ENCODE peak calls at places on chromosomes 16 and 17, in five cellular contexts. J, V, K, Z and O are unnamed samples.

GRCh38 chr16:847681-848445 is 47.3 kb upstream of the GNG13 start:
- DNase-seq in J (no peak), V (no peak), K (no peak), Z (no peak), O (no peak)

GRCh38 chr17:76273435-76273921 is 8.3 kb downstream of the UBALD2 start:
- DNase-seq in J (no peak), V (no peak), K (no peak), Z (no peak), O (no peak)

GRCh38 chr17:7475764-7476422 is 3.5 kb downstream of the ZBTB4 start:
- DNase-seq in J (peak; percentile 39), V (peak; percentile 41), K (no peak), Z (no peak), O (no peak)

GRCh38 chr17:5921919-5922318 is 148.3 kb upstream of the WSCD1 start:
- DNase-seq in J (no peak), V (no peak), K (no peak), Z (no peak), O (no peak)

GRCh38 chr17:336110-337021 is 16.2 kb downstream of the RPH3AL start:
- DNase-seq in J (no peak), V (no peak), K (no peak), Z (no peak), O (no peak)

GRCh38 chr17:2691069-2691871 is 20.3 kb downstream of the CLUH start:
- DNase-seq in J (no peak), V (no peak), K (no peak), Z (no peak), O (no peak)

GRCh38 chr17:78383725-78384471 is 5.4 kb downstream of the PGS1 start:
- DNase-seq in J (peak; percentile 99), V (peak; percentile 100), K (no peak), Z (no peak), O (no peak)

GRCh38 chr16:17321824-17322223 is 148.9 kb downstream of the XYLT1 start:
- DNase-seq in J (no peak), V (no peak), K (no peak), Z (no peak), O (no peak)

GRCh38 chr16:75088934-75089333 is 27.6 kb downstream of the LDHD start:
- DNase-seq in J (no peak), V (no peak), K (no peak), Z (no peak), O (no peak)
- H4K20me1 ChIP-seq in J (no peaks in the 10 kb centered on the region), V (peaks cover 23% of the 10 kb centered on the region), K (no peaks in the 10 kb centered on the region), Z (no peaks in the 10 kb centered on the region), O (no peaks in the 10 kb centered on the region)

GRCh38 chr17:60522889-60523626 is 3.0 kb downstream of the APPBP2 start:
- DNase-seq in J (no peak), V (no peak), K (no peak), Z (no peak), O (no peak)
- H4K20me1 ChIP-seq in J (no peaks in the 10 kb centered on the region), V (peaks cover 69% of the 10 kb centered on the region), K (no peaks in the 10 kb centered on the region), Z (no peaks in the 10 kb centered on the region), O (peaks cover 31% of the 10 kb centered on the region)

GRCh38 chr16:4372315-4372577 is 598 bp downstream of the VASN start:
- DNase-seq in J (no peak), V (no peak), K (no peak), Z (no peak), O (no peak)

GRCh38 chr16:4371481-4372314 is at the start of gene VASN:
- DNase-seq in J (peak; percentile 75), V (peak; percentile 75), K (no peak), Z (no peak), O (peak; percentile 59)

GRCh38 chr16:4373909-4374742 is 2.5 kb downstream of the VASN start:
- DNase-seq in J (peak; percentile 95), V (peak; percentile 98), K (no peak), Z (no peak), O (peak; percentile 85)

GRCh38 chr16:4373356-4373908 is 1.8 kb downstream of the VASN start:
- DNase-seq in J (no peak), V (no peak), K (no peak), Z (no peak), O (no peak)

DNA sequence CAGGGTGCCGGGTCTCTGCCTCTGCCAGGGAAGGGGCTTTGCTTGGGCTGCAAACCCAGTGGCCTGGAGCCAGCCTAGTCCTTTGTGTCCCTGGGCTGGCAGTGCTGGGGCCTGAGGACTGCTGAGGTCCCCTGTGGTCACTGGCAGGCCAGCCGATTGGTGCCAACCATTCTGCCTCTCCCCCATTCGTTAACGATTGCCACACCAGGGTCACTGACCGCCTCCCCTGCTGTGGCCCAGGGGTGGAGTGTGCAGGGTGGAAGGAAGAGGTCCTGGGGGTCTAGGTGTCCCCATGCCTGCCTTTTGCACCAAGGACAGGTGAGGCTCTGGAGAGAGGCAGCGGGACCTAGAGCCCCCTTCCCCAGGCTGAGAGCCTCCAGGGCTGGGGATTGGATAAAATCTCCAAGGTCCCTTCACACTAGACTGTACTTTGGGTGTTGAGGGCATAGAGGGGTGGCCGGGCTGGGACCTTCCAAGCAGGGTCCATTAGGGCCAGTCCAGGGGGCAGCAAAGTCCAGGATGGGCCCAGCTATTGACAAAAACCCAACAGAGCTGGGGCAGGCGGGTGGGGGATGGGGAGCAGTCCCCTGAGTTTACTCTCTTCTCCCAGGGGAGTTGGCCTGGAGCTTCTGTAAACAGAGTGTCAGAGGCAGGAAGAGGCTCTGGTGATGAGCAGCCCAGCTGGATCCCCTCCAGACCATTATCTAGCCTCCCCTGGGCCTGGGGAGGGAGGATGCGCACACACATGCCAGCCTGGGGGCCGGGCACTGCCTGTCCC is 1.1 kb downstream of the VASN start:
- DNase-seq in J (no peak), V (peak; percentile 79), K (no peak), Z (no peak), O (peak; percentile 39)
- H4K20me1 ChIP-seq in J (peaks cover 2% of the 10 kb centered on the region), V (peaks cover 63% of the 10 kb centered on the region), K (peaks cover 3% of the 10 kb centered on the region), Z (no peaks in the 10 kb centered on the region), O (peaks cover 21% of the 10 kb centered on the region)

GRCh38 chr16:88355389-88356123 is 27.2 kb upstream of the ZNF469 start:
- DNase-seq in J (no peak), V (no peak), K (no peak), Z (no peak), O (no peak)

GRCh38 chr16:88357306-88358032 is 25.3 kb upstream of the ZNF469 start:
- DNase-seq in J (no peak), V (no peak), K (no peak), Z (no peak), O (no peak)

GRCh38 chr16:88356124-88356726 is 26.5 kb upstream of the ZNF469 start:
- DNase-seq in J (peak; percentile 33), V (peak; percentile 17), K (no peak), Z (no peak), O (no peak)

GRCh38 chr16:88358033-88358481 is 24.7 kb upstream of the ZNF469 start:
- DNase-seq in J (no peak), V (no peak), K (no peak), Z (no peak), O (no peak)

DNA sequence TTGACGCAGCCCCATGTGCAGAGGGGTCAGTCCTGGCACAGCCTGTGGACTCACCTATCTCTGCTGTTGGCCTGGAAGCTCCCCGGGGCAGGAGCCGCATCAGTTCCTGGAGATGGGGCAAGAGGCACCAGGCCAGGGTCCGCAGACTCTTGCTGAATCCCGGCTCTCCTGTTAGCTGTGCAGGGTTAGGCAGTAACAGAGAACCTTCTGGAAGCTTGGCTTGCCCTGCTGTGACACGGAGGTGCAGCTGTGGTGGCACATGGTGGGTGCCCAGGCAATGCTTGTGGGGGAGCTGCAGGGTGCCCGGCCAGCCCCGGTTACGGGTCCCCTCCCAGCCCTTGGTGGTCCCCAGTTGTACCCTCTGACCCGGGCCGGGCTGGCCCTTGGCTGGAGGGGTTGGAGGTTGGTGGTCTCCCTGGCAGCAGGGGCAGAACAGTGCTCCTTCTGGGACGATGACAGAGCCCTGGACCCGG is 26.0 kb upstream of the ZNF469 start:
- DNase-seq in J (no peak), V (no peak), K (no peak), Z (no peak), O (no peak)
- H4K20me1 ChIP-seq in J (no peaks in the 10 kb centered on the region), V (no peaks in the 10 kb centered on the region), K (no peaks in the 10 kb centered on the region), Z (no peaks in the 10 kb centered on the region), O (no peaks in the 10 kb centered on the region)

GRCh38 chr16:50166511-50167500 is 13.7 kb downstream of the TENT4B start:
- DNase-seq in J (no peak), V (no peak), K (no peak), Z (no peak), O (no peak)
- H4K20me1 ChIP-seq in J (no peaks in the 10 kb centered on the region), V (peaks cover 30% of the 10 kb centered on the region), K (no peaks in the 10 kb centered on the region), Z (peaks cover 2% of the 10 kb centered on the region), O (peaks cover 12% of the 10 kb centered on the region)

GRCh38 chr17:46135879-46136562 is 57.2 kb downstream of the KANSL1 start:
- DNase-seq in J (no peak), V (no peak), K (no peak), Z (no peak), O (no peak)
- H4K20me1 ChIP-seq in J (peaks cover 9% of the 10 kb centered on the region), V (peaks cover 97% of the 10 kb centered on the region), K (peaks cover 53% of the 10 kb centered on the region), Z (peaks cover 40% of the 10 kb centered on the region), O (peaks cover 100% of the 10 kb centered on the region)

GRCh38 chr17:38731526-38732294 is 1.6 kb downstream of the CISD3 start:
- DNase-seq in J (no peak), V (no peak), K (no peak), Z (no peak), O (no peak)

GRCh38 chr17:38730526-38731379 is 612 bp downstream of the CISD3 start:
- DNase-seq in J (peak; percentile 62), V (peak; percentile 42), K (no peak), Z (peak; percentile 27), O (peak; percentile 64)

GRCh38 chr17:38734235-38734633 is 4.1 kb downstream of the CISD3 start:
- DNase-seq in J (no peak), V (no peak), K (no peak), Z (no peak), O (no peak)

GRCh38 chr17:38733315-38734234 is 3.4 kb downstream of the CISD3 start:
- DNase-seq in J (no peak), V (no peak), K (no peak), Z (no peak), O (no peak)

DNA sequence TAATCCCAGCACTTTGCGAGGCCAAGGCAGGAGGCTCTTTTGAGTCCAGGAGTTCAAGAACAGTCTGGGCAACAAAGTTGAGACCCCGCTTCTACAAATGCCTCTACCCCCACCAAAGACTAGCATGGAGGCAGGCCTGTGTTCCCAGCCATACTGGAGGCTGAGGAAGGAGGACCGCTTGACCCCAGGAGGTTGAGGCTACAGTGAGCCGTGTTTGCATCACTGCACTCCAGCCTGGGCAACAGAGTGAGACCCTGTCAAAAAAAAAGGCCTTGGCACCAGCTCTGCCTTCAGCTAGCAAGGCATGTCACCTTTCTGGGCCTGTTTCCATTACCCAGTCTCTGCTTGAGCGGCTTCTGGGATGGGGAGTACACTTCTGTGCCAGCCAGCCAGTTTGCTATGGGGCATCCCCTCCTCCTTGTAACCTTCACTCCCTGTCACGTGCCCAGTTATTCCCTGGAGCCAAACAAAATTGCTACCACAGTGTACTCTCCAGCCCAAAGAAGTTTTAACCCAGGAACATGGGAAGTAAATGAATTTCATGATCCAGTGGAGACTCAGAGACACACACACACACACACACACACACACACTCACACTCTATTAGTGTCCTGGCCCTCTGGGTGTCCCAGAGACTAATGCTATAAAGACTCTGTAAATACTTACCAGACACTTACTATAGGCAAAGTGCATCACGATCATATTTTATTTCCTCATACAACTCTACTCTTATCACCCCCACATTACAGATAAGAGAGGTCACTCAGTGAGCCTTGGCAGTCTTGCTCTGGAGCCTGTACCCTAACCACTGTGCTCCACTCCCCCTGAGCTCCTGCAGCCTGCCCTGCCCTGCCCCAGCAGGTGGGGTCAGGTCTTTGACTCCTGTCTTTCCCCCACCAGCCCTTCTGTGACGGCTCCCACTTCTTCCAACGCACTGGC is 2.5 kb downstream of the CISD3 start:
- DNase-seq in J (no peak), V (no peak), K (no peak), Z (no peak), O (no peak)
- H4K20me1 ChIP-seq in J (no peaks in the 10 kb centered on the region), V (peaks cover 36% of the 10 kb centered on the region), K (no peaks in the 10 kb centered on the region), Z (no peaks in the 10 kb centered on the region), O (peaks cover 23% of the 10 kb centered on the region)

GRCh38 chr16:49824600-49824999 is 31.3 kb downstream of the ZNF423 start:
- DNase-seq in J (no peak), V (no peak), K (no peak), Z (no peak), O (no peak)
- H4K20me1 ChIP-seq in J (no peaks in the 10 kb centered on the region), V (no peaks in the 10 kb centered on the region), K (no peaks in the 10 kb centered on the region), Z (no peaks in the 10 kb centered on the region), O (no peaks in the 10 kb centered on the region)